ENCODE peak calls at places on chromosomes 12 and 14, in four cellular contexts. P is tibial nerve, V is heart left ventricle, T is heart right ventricle. O is an unnamed sample.

GRCh38 chr12:46126050-46126727 is 135.8 kb upstream of the SCAF11 start:
- DNase-seq in P (no peak), V (no peak), T (no peak), O (no peak)

GRCh38 chr12:33180921-33181320 is 258.7 kb downstream of the SYT10 start:
- DNase-seq in P (no peak), V (no peak), T (no peak), O (no peak)

GRCh38 chr12:18825138-18825537 is 87.2 kb downstream of the CAPZA3 start:
- DNase-seq in P (no peak), V (no peak), T (no peak), O (no peak)

GRCh38 chr12:131985145-131985875 is 35.6 kb downstream of the EP400 start:
- DNase-seq in P (no peak), V (no peak), T (no peak), O (no peak)

GRCh38 chr12:99450231-99450630 is 197.3 kb upstream of the GARIN6 start:
- DNase-seq in P (no peak), V (no peak), T (no peak), O (no peak)

GRCh38 chr12:1529862-1530591 is 64.4 kb downstream of the FBXL14 start:
- DNase-seq in P (no peak), V (peak; percentile 19), T (peak; percentile 50), O (no peak)

GRCh38 chr14:106694638-106695393 is 1168.4 kb downstream of the TMEM121 start:
- DNase-seq in P (peak; percentile 14), V (no peak), T (peak; percentile 18), O (peak; percentile 65)

GRCh38 chr12:2640709-2641108 is 154.1 kb upstream of the FKBP4 start:
- DNase-seq in P (peak; percentile 22), V (peak; percentile 68), T (peak; percentile 41), O (no peak)

GRCh38 chr12:106131671-106132070 is 7.1 kb downstream of the NUAK1 start:
- DNase-seq in P (no peak), V (no peak), T (no peak), O (no peak)

GRCh38 chr12:95424271-95424994 is 49.5 kb upstream of the METAP2 start:
- DNase-seq in P (no peak), V (peak; percentile 8), T (no peak), O (no peak)

GRCh38 chr14:49428076-49428475 is 158.1 kb downstream of the RPS29 start:
- DNase-seq in P (no peak), V (no peak), T (no peak), O (no peak)

GRCh38 chr12:122866950-122867607 is 28.8 kb downstream of the VPS37B start:
- DNase-seq in P (no peak), V (no peak), T (no peak), O (no peak)

GRCh38 chr14:73662439-73663056 is 17.8 kb downstream of the DNAL1 start:
- DNase-seq in P (no peak), V (no peak), T (no peak), O (no peak)

GRCh38 chr14:101475468-101476257 is 85.6 kb upstream of the DIO3 start:
- DNase-seq in P (peak; percentile 57), V (no peak), T (no peak), O (no peak)

GRCh38 chr12:14768823-14769405 is 34.4 kb downstream of the WBP11 start:
- DNase-seq in P (peak; percentile 7), V (no peak), T (no peak), O (no peak)

GRCh38 chr12:58034311-58034710 is 92.9 kb downstream of the ATP23 start:
- DNase-seq in P (no peak), V (no peak), T (no peak), O (no peak)

GRCh38 chr12:40229690-40230651 is 5.2 kb downstream of the LRRK2 start:
- DNase-seq in P (no peak), V (no peak), T (no peak), O (no peak)

GRCh38 chr12:62598846-62599245 is 132.2 kb downstream of the MON2 start:
- DNase-seq in P (no peak), V (no peak), T (no peak), O (no peak)

GRCh38 chr12:71731439-71732356 is 23.0 kb upstream of the RAB21 start:
- DNase-seq in P (no peak), V (no peak), T (no peak), O (no peak)
- TF ChIP-seq CTCF in P (no peak), V (no peak), T (no peak), O (no peak)

GRCh38 chr12:197911-198695 is 15.9 kb downstream of the SLC6A12 start:
- DNase-seq in P (no peak), V (no peak), T (no peak), O (no peak)
- H3K27ac ChIP-seq in P (no peak overlapping the region), V (no peak overlapping the region), T (no peak overlapping the region), O (no peak overlapping the region)

GRCh38 chr14:38618514-38618913 is 362.6 kb upstream of the CLEC14A start:
- DNase-seq in P (no peak), V (no peak), T (no peak), O (no peak)
- TF ChIP-seq CTCF in P (no peak), V (no peak), T (no peak), O (no peak)

GRCh38 chr14:99234982-99235491 is 37.0 kb downstream of the BCL11B start:
- DNase-seq in P (no peak), V (no peak), T (no peak), O (peak; percentile 82)
- H3K27ac ChIP-seq in P (no peak overlapping the region), V (no peak overlapping the region), T (no peak overlapping the region), O (peak overlapping the region; percentile 97)

GRCh38 chr12:76348079-76348901 is at the start of gene BBS10:
- DNase-seq in P (peak; percentile 75), V (peak; percentile 93), T (peak; percentile 90), O (peak; percentile 84)

GRCh38 chr12:76345569-76345968 is 2.6 kb downstream of the BBS10 start:
- DNase-seq in P (no peak), V (no peak), T (no peak), O (no peak)

GRCh38 chr12:76341436-76342030 is 6.7 kb downstream of the BBS10 start:
- DNase-seq in P (no peak), V (no peak), T (no peak), O (no peak)

GRCh38 chr12:76346236-76346635 is 2.0 kb downstream of the BBS10 start:
- DNase-seq in P (no peak), V (no peak), T (no peak), O (no peak)

GRCh38 chr12:76346798-76347420 is 1.3 kb downstream of the BBS10 start:
- DNase-seq in P (peak; percentile 55), V (peak; percentile 37), T (no peak), O (no peak)
- TF ChIP-seq CTCF in P (no peak), V (peak; percentile 34), T (peak; percentile 42), O (no peak)

DNA sequence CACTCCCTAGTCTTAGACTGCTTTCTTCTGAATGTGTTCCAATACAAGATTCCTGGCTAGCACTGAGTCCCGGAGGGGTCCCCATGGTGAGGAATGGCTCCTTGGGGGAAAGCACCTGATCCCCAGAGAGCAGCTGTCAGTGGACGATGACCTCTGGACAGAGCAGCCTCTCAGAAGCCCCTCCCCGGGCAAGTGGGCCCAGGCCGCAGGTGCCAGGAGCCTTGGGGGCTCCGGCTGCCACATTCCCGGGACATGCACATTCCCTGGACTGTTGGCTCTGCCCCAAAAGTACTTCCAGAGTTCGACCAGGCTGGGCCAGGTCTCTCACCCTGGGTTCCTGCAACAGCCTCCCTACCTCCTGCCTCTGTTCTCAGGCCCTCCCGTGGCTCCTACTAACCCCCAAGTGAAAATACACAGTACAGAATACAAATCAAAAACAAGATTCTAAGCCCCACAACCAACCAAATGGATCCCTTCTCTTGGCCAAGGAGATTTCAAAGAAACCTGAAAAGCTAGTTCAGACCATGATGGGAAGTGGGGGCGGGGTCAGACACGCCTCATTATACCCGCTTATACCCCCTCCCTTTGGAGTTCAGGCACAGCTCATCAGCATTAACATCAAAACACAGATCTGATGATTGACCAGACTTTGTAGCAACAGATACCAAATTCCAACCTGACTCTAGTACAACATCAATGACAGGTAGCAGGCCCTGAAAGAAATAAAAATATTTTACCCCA is 23.3 kb upstream of the BTBD6 start:
- DNase-seq in P (no peak), V (no peak), T (no peak), O (no peak)
- H3K27ac ChIP-seq in P (no peak overlapping the region), V (no peak overlapping the region), T (no peak overlapping the region), O (no peak overlapping the region)

GRCh38 chr12:20220339-20220738 is 148.0 kb upstream of the PDE3A start:
- DNase-seq in P (no peak), V (no peak), T (no peak), O (no peak)
- TF ChIP-seq CTCF in P (no peak), V (peak; percentile 31), T (peak; percentile 34), O (no peak)

GRCh38 chr14:77799863-77800730 is at the start of gene ADCK1:
- DNase-seq in P (peak; percentile 80), V (peak; percentile 91), T (peak; percentile 90), O (peak; percentile 79)
- H3K27ac ChIP-seq in P (peak within 1 kb of the TSS; percentile 73), V (peak within 1 kb of the TSS; percentile 93), T (peak within 1 kb of the TSS; percentile 93), O (peak within 1 kb of the TSS; percentile 85)

DNA sequence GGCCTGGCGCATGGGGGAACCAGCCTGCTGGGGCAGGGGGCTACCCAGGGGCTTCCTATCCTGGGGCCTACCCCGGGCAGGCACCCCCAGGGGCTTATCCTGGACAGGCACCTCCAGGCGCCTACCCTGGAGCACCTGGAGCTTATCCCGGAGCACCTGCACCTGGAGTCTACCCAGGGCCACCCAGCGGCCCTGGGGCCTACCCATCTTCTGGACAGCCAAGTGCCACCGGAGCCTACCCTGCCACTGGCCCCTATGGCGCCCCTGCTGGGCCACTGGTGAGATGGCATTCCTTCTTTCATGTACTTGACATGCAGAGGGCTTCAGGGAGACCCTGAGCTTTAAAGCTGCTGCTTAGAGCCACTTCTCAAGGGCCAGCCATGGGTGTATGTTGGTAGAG is 9.0 kb downstream of the LGALS3 start:
- DNase-seq in P (no peak), V (no peak), T (no peak), O (no peak)
- TF ChIP-seq CTCF in P (no peak), V (no peak), T (peak; percentile 23), O (no peak)

O was measured in CD4-positive, alpha-beta T cell.